ENCODE peak calls at places on chromosomes 2 and 18, in four cellular contexts. X is fibroblast of pulmonary artery, J is transverse colon, O is progenitor cell of endocrine pancreas. B is an unnamed sample.

GRCh38 chr2:237207641-237208040 is 122.0 kb downstream of the COPS8 start:
- DNase-seq in X (peak; percentile 97), J (peak; percentile 43), O (no peak), B (peak; percentile 97)

GRCh38 chr2:9178905-9179571 is 27.6 kb upstream of the ASAP2 start:
- DNase-seq in X (peak; percentile 90), J (peak; percentile 76), O (no peak), B (peak; percentile 94)

GRCh38 chr2:235546151-235546435 is 52.2 kb downstream of the AGAP1 start:
- DNase-seq in X (no peak), J (no peak), O (no peak), B (no peak)

GRCh38 chr2:221561770-221562169 is 10.3 kb downstream of the EPHA4 start:
- DNase-seq in X (no peak), J (no peak), O (no peak), B (no peak)

GRCh38 chr2:69221960-69222751 is 164.9 kb downstream of the GFPT1 start:
- DNase-seq in X (peak; percentile 68), J (no peak), O (no peak), B (peak; percentile 81)

GRCh38 chr2:96102596-96103387 is 13.6 kb downstream of the ADRA2B start:
- DNase-seq in X (no peak), J (peak; percentile 2), O (no peak), B (no peak)

GRCh38 chr18:45638544-45638943 is 23.3 kb downstream of the SLC14A2 start:
- DNase-seq in X (no peak), J (no peak), O (no peak), B (no peak)

GRCh38 chr18:56532176-56532840 is 106.1 kb downstream of the TXNL1 start:
- DNase-seq in X (no peak), J (no peak), O (no peak), B (peak; percentile 51)

GRCh38 chr2:189285962-189286648 is 106.5 kb upstream of the COL5A2 start:
- DNase-seq in X (peak; percentile 96), J (no peak), O (no peak), B (peak; percentile 95)

GRCh38 chr2:43461461-43462073 is 134.3 kb downstream of the THADA start:
- DNase-seq in X (no peak), J (no peak), O (no peak), B (no peak)

GRCh38 chr2:32946314-32947075 is at the start of gene LTBP1:
- DNase-seq in X (peak; percentile 72), J (peak; percentile 84), O (peak; percentile 36), B (peak; percentile 75)

GRCh38 chr18:63237911-63238710 is 81.5 kb downstream of the BCL2 start:
- DNase-seq in X (peak; percentile 95), J (peak; percentile 35), O (no peak), B (peak; percentile 93)

GRCh38 chr2:39517102-39517436 is 80.0 kb upstream of the MAP4K3 start:
- DNase-seq in X (no peak), J (no peak), O (no peak), B (no peak)

GRCh38 chr2:169715379-169716228 is 18.0 kb upstream of the KLHL23 start:
- DNase-seq in X (no peak), J (peak; percentile 71), O (no peak), B (peak; percentile 29)

DNA sequence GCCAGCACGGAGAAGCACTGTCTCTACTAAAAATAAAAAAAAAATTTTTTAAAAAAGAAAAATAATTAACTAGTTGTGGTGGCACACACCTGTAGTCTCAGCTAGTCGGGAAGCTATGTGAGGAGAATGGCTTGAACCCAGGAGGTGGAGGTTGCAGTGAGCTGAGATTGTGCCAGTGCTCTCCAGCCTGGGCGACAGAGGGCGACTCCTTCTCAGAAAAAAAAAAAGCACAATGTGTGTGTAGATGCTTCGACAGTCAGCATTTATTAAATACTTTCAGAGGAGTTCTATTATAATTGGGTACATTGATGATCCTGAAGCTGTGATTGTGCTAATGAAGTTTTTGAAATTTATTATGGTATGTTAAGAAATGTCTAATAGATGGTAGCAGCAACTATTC is 46.5 kb downstream of the XIRP2 start:
- DNase-seq in X (no peak), J (no peak), O (no peak), B (no peak)
- TF ChIP-seq CTCF in X (no peak), J (no peak), O (no peak), B (no peak)

GRCh38 chr2:16899958-16900357 is 234.3 kb upstream of the CYRIA start:
- DNase-seq in X (no peak), J (no peak), O (no peak), B (no peak)

GRCh38 chr2:16900405-16901025 is 234.9 kb upstream of the CYRIA start:
- DNase-seq in X (no peak), J (no peak), O (no peak), B (no peak)
- TF ChIP-seq CTCF in X (peak; percentile 9), J (peak; percentile 33), O (peak; percentile 74), B (peak; percentile 21)

GRCh38 chr2:200397785-200398184 is 91.3 kb downstream of the SPATS2L start:
- DNase-seq in X (no peak), J (no peak), O (no peak), B (no peak)
- TF ChIP-seq CTCF in X (no peak), J (no peak), O (no peak), B (no peak)

DNA sequence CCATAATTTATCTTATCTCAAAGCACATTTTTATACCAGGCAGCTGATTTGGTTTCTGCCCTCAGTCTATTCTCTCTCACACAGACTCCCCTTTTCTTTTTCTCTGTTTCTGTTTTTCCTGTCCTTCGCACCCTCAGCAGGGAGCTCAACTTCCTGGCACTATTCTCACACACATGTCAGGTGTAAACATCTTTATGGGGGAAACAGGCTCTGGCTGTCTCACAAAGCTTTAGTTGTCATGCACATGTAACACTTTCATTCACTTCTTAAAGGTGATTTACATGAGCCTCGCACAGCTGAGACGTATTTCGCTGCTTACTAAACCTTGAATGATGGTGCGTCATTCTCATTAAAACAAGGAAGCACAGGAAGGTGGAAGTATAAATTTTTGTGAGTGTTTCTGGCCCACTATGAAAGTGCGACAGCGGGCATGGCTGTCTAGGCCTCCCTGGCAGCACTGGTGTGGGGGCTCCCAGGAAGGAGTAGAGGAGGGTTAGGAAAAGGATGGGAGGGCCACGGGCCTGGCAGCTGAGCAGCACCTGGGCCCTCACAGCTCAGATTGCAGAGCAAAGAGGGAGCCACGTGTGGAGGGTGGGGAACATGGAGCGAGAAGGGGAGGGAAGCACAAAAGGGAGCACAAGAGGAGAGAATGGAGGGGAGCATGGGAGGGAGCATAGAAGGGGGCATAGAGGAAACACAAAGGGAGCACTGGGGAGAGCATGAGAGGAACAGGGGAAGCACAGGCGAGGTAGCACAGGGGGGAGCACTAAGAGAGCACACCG is 46.2 kb upstream of the SNTG2 start:
- DNase-seq in X (no peak), J (no peak), O (no peak), B (no peak)
- TF ChIP-seq CTCF in X (no peak), J (no peak), O (no peak), B (no peak)